ENCODE peak calls at places on chromosomes 13 and 19, in seven cellular contexts. I, Q, N, T, X, J and H are unnamed samples.

GRCh38 chr19:16185925-16186234 is 670 bp downstream of the FAM32A start:
- DNase-seq in N (peak), T (no peak), I (no peak), X (no peak), Q (no peak), J (no peak), H (no peak)

GRCh38 chr13:48265217-48265815 is 32.3 kb downstream of the ITM2B start:
- DNase-seq in T (no peak), Q (peak), N (no peak), X (no peak), I (no peak), J (no peak), H (no peak)

GRCh38 chr13:36369268-36370107 is 23.3 kb upstream of the SPART start:
- DNase-seq in J (peak), Q (no peak), I (no peak), T (no peak), X (no peak), N (no peak), H (no peak)

GRCh38 chr19:53195265-53195879 is 2.2 kb upstream of the ZNF665 start:
- DNase-seq in Q (peak), N (peak), X (peak), J (peak), T (peak), I (peak), H (peak)

GRCh38 chr13:25116044-25116443 is 20.1 kb downstream of the PABPC3 start:
- DNase-seq in N (no peak), T (no peak), X (no peak), J (no peak), Q (no peak), I (no peak), H (no peak)

GRCh38 chr13:65855276-65855675 is 1374.9 kb downstream of the PCDH9 start:
- DNase-seq in X (no peak), Q (no peak), J (peak), I (no peak), T (no peak), N (no peak), H (no peak)

GRCh38 chr19:57269515-57270250 is 10.6 kb upstream of the ZNF460 start:
- DNase-seq in N (no peak), T (no peak), J (peak), Q (no peak), X (no peak), I (no peak), H (no peak)

GRCh38 chr19:49468746-49469447 is 5.1 kb upstream of the FLT3LG start:
- DNase-seq in N (peak), I (peak), J (no peak), X (peak), T (peak), Q (peak), H (peak)

GRCh38 chr13:60080871-60081270 is 82.9 kb downstream of the DIAPH3 start:
- DNase-seq in J (no peak), X (no peak), T (no peak), N (no peak), I (no peak), Q (no peak), H (no peak)

GRCh38 chr19:14310055-14310454 is 71.2 kb upstream of the ADGRE5 start:
- DNase-seq in J (no peak), N (no peak), I (no peak), X (no peak), T (no peak), Q (no peak), H (no peak)

GRCh38 chr19:31353826-31354225 is 4.6 kb upstream of the TSHZ3 start:
- DNase-seq in T (no peak), I (no peak), J (no peak), N (no peak), Q (no peak), X (no peak), H (no peak)

GRCh38 chr19:6632002-6632621 is 37.8 kb downstream of the TNFSF14 start:
- DNase-seq in T (peak), Q (peak), X (peak), I (peak), J (peak), N (peak), H (peak)

DNA sequence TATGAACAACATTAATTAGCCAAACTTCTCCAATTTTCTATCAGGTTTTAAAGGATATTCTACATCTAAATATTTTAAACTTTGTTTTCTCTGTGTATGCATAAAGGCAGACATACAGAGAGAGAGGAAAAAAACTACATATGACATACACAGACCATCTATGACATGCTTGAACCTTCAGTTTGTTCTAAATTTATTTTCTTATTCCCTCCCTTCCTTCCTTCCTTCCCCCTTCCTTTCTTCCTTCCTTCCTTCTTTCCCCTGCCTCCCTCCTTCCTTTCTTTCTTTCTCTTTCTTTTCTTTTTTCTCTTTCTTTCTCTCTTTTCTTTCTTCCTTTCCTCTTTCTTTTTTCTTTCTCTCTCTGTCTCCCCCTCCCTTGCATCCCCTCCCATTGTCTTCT is 35.8 kb upstream of the CD70 start:
- DNase-seq in I (no peak), T (no peak), Q (no peak), J (no peak), N (no peak), X (no peak), H (no peak)
- TF ChIP-seq POLR2A in I (no peak), T (no peak), Q (no peak), J (no peak), N (no peak), X (no peak), H (no peak)

GRCh38 chr13:45199716-45200115 is 1.1 kb downstream of the KCTD4 start:
- DNase-seq in N (no peak), T (no peak), I (no peak), X (no peak), J (no peak), Q (no peak), H (no peak)
- H3K27ac ChIP-seq in N (no peak), T (no peak), I (no peak), X (no peak), J (no peak), Q (no peak), H (no peak)

DNA sequence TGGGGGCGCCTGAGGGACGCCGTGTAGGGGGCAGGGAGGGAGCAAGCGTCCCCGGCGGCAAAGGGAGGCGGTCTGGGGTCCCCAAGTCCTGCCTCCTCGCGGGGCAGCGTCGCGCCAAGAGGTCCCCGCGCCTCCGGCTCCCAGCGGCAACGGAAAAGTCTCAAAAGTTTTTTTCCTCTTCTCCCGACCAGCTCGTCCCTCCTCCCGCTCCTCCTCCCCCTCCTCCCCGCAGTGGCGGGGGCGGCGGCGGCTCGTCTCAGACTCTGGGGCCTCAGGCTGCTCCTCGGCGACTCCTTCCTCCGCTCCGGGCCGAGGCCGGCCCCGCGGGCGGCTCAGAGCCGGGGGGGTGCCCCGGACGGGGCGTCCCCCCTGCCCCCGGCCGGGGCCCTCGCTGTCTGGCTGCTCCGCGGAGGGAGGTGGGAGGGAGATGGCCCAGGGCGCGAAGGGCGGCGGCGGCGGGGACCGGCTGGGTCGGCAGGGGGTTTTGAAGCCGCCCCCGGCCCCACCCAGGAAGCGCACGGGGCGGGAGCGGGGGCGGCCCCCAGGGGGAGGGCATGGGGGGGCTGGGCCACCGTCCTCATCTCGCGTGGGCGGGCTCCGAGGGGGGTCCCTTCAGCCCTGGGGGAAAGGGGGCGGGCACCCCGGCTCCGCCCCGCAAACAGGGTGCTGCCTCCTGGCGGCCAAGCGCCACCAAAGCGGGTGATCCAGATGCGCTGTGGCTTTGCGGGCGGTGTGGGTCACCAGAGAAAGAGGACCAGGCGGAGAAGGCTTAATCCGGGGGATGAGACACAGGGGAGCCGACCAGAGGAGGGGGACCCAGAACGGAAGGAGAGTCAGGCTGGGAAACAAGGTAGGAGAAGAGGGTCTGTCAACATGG is at the start of gene TGFB1:
- DNase-seq in I (peak), T (peak), N (peak), X (peak), J (peak), Q (peak), H (peak)
- TF ChIP-seq POLR2A in I (no peak), T (no peak), N (no peak), X (peak), J (peak), Q (no peak), H (no peak)

GRCh38 chr19:3431760-3432397 is 48.4 kb downstream of the SMIM24 start:
- DNase-seq in N (no peak), T (no peak), X (no peak), Q (no peak), I (no peak), J (no peak), H (no peak)
- H3K27ac ChIP-seq in N (peak), T (peak), X (peak), Q (peak), I (peak), J (no peak), H (peak)